ENCODE peak calls at places on chromosomes 7 and 10, in six cellular contexts. One of them, this sample, is unnamed.

GRCh38 chr10:105347487-105347886 is 706.4 kb downstream of the SORCS3 start:
- DNase-seq in H1: no peak
- DNase-seq in breast epithelium: no peak
- DNase-seq in sigmoid colon: no peak
- DNase-seq in spleen: no peak
- DNase-seq in suprapubic skin: no peak
- DNase-seq in this sample: no peak

GRCh38 chr7:93463764-93464163 is 110.8 kb downstream of the CALCR start:
- DNase-seq in spleen: no peak
- DNase-seq in breast epithelium: no peak
- DNase-seq in H1: no peak
- DNase-seq in suprapubic skin: no peak
- DNase-seq in sigmoid colon: no peak
- DNase-seq in this sample: no peak

GRCh38 chr10:106043833-106044232 is 1120.7 kb downstream of the SORCS1 start:
- DNase-seq in suprapubic skin: no peak
- DNase-seq in breast epithelium: no peak
- DNase-seq in spleen: no peak
- DNase-seq in sigmoid colon: no peak
- DNase-seq in H1: no peak
- DNase-seq in this sample: no peak

GRCh38 chr7:2738110-2738509 is 50.1 kb downstream of the AMZ1 start:
- DNase-seq in spleen: peak
- DNase-seq in breast epithelium: no peak
- DNase-seq in sigmoid colon: peak
- DNase-seq in H1: no peak
- DNase-seq in suprapubic skin: no peak
- DNase-seq in this sample: no peak

GRCh38 chr7:98339043-98339442 is 57.6 kb downstream of the BRI3 start:
- DNase-seq in suprapubic skin: no peak
- DNase-seq in sigmoid colon: no peak
- DNase-seq in spleen: no peak
- DNase-seq in breast epithelium: no peak
- DNase-seq in H1: no peak
- DNase-seq in this sample: no peak

GRCh38 chr7:85186083-85186520 is 754 bp downstream of the SEMA3D start:
- DNase-seq in breast epithelium: peak
- DNase-seq in sigmoid colon: peak
- DNase-seq in H1: no peak
- DNase-seq in spleen: peak
- DNase-seq in suprapubic skin: peak
- DNase-seq in this sample: no peak

GRCh38 chr10:128086003-128086863 is 40.0 kb downstream of the MKI67 start:
- DNase-seq in H1: no peak
- DNase-seq in sigmoid colon: peak
- DNase-seq in breast epithelium: no peak
- DNase-seq in suprapubic skin: peak
- DNase-seq in spleen: no peak
- DNase-seq in this sample: no peak

GRCh38 chr10:43076876-43077420 is at the start of gene RET:
- DNase-seq in sigmoid colon: no peak
- DNase-seq in suprapubic skin: no peak
- DNase-seq in H1: no peak
- DNase-seq in spleen: no peak
- DNase-seq in breast epithelium: no peak
- DNase-seq in this sample: peak

GRCh38 chr10:123583639-123584418 is 82.3 kb upstream of the GPR26 start:
- DNase-seq in H1: peak
- DNase-seq in breast epithelium: peak
- DNase-seq in spleen: peak
- DNase-seq in suprapubic skin: peak
- DNase-seq in sigmoid colon: peak
- DNase-seq in this sample: peak

GRCh38 chr7:95596183-95597135 is at the start of gene PDK4:
- DNase-seq in suprapubic skin: peak
- DNase-seq in H1: no peak
- DNase-seq in spleen: peak
- DNase-seq in breast epithelium: peak
- DNase-seq in sigmoid colon: peak
- DNase-seq in this sample: peak

GRCh38 chr7:51350195-51350896 is 33.7 kb upstream of the COBL start:
- DNase-seq in sigmoid colon: no peak
- DNase-seq in H1: no peak
- DNase-seq in suprapubic skin: no peak
- DNase-seq in spleen: no peak
- DNase-seq in breast epithelium: no peak
- DNase-seq in this sample: peak

GRCh38 chr7:150945853-150946825 is 32.0 kb downstream of the KCNH2 start:
- DNase-seq in H1: no peak
- DNase-seq in sigmoid colon: peak
- DNase-seq in suprapubic skin: peak
- DNase-seq in breast epithelium: peak
- DNase-seq in spleen: peak
- DNase-seq in this sample: peak

GRCh38 chr7:74059681-74060588 is 23.7 kb upstream of the LIMK1 start:
- DNase-seq in breast epithelium: peak
- DNase-seq in sigmoid colon: no peak
- DNase-seq in suprapubic skin: peak
- DNase-seq in H1: no peak
- DNase-seq in spleen: no peak
- DNase-seq in this sample: peak

GRCh38 chr7:43647314-43647691 is 64.4 kb downstream of the STK17A start:
- DNase-seq in suprapubic skin: no peak
- DNase-seq in sigmoid colon: no peak
- DNase-seq in spleen: no peak
- DNase-seq in H1: peak
- DNase-seq in breast epithelium: no peak
- DNase-seq in this sample: no peak

GRCh38 chr7:119861385-119861784 is 411.6 kb upstream of the KCND2 start:
- DNase-seq in sigmoid colon: no peak
- DNase-seq in spleen: no peak
- DNase-seq in H1: no peak
- DNase-seq in breast epithelium: no peak
- DNase-seq in suprapubic skin: no peak
- DNase-seq in this sample: no peak

GRCh38 chr10:69337312-69338132 is 59.2 kb downstream of the HK1 start:
- DNase-seq in spleen: no peak
- DNase-seq in breast epithelium: no peak
- DNase-seq in H1: no peak
- DNase-seq in suprapubic skin: peak
- DNase-seq in sigmoid colon: no peak
- DNase-seq in this sample: peak

GRCh38 chr7:122919643-122920181 is 33.5 kb upstream of the CADPS2 start:
- DNase-seq in sigmoid colon: no peak
- DNase-seq in suprapubic skin: no peak
- DNase-seq in breast epithelium: no peak
- DNase-seq in H1: no peak
- DNase-seq in spleen: no peak
- DNase-seq in this sample: no peak

GRCh38 chr7:128030263-128030998 is 806 bp downstream of the LRRC4 start:
- DNase-seq in spleen: peak
- DNase-seq in suprapubic skin: no peak
- DNase-seq in breast epithelium: no peak
- DNase-seq in sigmoid colon: no peak
- DNase-seq in H1: no peak
- DNase-seq in this sample: no peak

GRCh38 chr7:82559203-82559805 is 115.7 kb upstream of the CACNA2D1 start:
- DNase-seq in sigmoid colon: no peak
- DNase-seq in H1: no peak
- DNase-seq in spleen: no peak
- DNase-seq in breast epithelium: no peak
- DNase-seq in suprapubic skin: no peak
- DNase-seq in this sample: no peak

GRCh38 chr7:68166525-68166924 is 1169.9 kb downstream of the TYW1 start:
- DNase-seq in sigmoid colon: no peak
- DNase-seq in suprapubic skin: no peak
- DNase-seq in spleen: no peak
- DNase-seq in breast epithelium: no peak
- DNase-seq in H1: no peak
- DNase-seq in this sample: no peak

GRCh38 chr7:151964951-151965350 is 8.7 kb downstream of the GALNTL5 start:
- DNase-seq in suprapubic skin: peak
- DNase-seq in breast epithelium: no peak
- DNase-seq in spleen: no peak
- DNase-seq in H1: no peak
- DNase-seq in sigmoid colon: no peak
- DNase-seq in this sample: no peak

GRCh38 chr7:132393789-132394261 is 182.4 kb downstream of the PLXNA4 start:
- DNase-seq in sigmoid colon: peak
- DNase-seq in breast epithelium: no peak
- DNase-seq in spleen: peak
- DNase-seq in suprapubic skin: peak
- DNase-seq in H1: no peak
- DNase-seq in this sample: no peak

GRCh38 chr10:34188221-34188620 is 626.9 kb downstream of the PARD3 start:
- DNase-seq in breast epithelium: no peak
- DNase-seq in H1: no peak
- DNase-seq in suprapubic skin: no peak
- DNase-seq in sigmoid colon: no peak
- DNase-seq in spleen: no peak
- DNase-seq in this sample: no peak

GRCh38 chr10:91617073-91617580 is 15.7 kb downstream of the PPP1R3C start:
- DNase-seq in breast epithelium: no peak
- DNase-seq in suprapubic skin: no peak
- DNase-seq in spleen: no peak
- DNase-seq in sigmoid colon: no peak
- DNase-seq in H1: no peak
- DNase-seq in this sample: no peak

GRCh38 chr10:10780746-10781145 is 236.9 kb upstream of the CELF2 start:
- DNase-seq in sigmoid colon: no peak
- DNase-seq in spleen: no peak
- DNase-seq in suprapubic skin: no peak
- DNase-seq in breast epithelium: no peak
- DNase-seq in H1: no peak
- DNase-seq in this sample: no peak

GRCh38 chr10:89458289-89458688 is 43.9 kb downstream of the IFIT5 start:
- DNase-seq in breast epithelium: no peak
- DNase-seq in H1: no peak
- DNase-seq in spleen: no peak
- DNase-seq in suprapubic skin: no peak
- DNase-seq in sigmoid colon: no peak
- DNase-seq in this sample: no peak

DNA sequence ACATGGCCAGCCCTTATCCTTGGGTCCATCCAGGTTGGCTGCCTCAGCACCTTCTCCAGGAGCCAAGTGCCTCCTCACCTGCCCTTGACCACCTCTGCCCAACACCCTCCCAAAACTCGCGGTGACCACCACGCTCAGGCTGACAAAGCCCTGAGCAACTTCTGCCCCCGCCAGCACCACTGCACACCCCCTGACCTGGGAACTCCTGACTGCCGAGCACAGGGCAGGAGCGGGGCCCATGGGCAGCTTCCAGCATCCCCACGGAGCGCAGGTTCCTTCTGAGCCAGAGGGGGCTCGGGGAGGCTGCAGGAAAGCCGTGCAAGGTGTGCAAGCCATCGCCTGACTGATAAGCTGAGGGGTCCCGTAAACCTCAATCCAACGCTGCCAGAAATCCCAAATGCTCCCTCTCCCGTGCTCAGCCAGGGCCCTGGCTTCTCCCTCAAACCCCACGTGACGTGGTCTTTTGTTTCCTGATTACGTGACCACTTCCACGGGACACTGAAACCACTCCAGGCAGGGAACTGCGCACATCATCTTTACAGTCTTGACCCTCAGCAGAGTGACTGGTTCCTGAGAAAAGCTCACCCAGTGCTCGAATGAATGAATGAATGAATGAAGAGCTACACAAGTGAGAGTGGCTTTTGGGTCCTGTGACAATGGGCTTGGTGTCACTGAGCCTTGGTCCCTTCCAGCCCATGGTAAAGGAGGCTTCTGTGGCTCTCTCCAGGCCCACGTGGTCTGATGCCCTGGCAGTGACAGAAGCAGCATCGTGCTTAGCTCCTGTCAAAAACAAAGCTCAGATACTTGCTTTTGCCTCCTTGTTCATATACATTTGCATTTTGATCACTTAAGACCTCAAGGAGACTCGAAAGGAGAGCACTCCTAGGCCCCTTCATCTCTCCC is 249.8 kb upstream of the PPP2R2D start:
- DNase-seq in H1: no peak
- DNase-seq in spleen: no peak
- DNase-seq in sigmoid colon: no peak
- DNase-seq in breast epithelium: no peak
- DNase-seq in suprapubic skin: no peak
- DNase-seq in this sample: no peak
- H3K4me3 ChIP-seq in H1: no peak
- H3K4me3 ChIP-seq in spleen: no peak
- H3K4me3 ChIP-seq in sigmoid colon: no peak
- H3K4me3 ChIP-seq in breast epithelium: no peak
- H3K4me3 ChIP-seq in suprapubic skin: no peak
- H3K4me3 ChIP-seq in this sample: no peak

GRCh38 chr7:65477326-65477725 is 103.7 kb downstream of the ZNF92 start:
- DNase-seq in H1: peak
- DNase-seq in spleen: no peak
- DNase-seq in suprapubic skin: no peak
- DNase-seq in breast epithelium: no peak
- DNase-seq in sigmoid colon: no peak
- DNase-seq in this sample: no peak
- TF ChIP-seq CTCF in H1: peak
- TF ChIP-seq CTCF in spleen: no peak
- TF ChIP-seq CTCF in suprapubic skin: no peak
- TF ChIP-seq CTCF in breast epithelium: no peak
- TF ChIP-seq CTCF in sigmoid colon: no peak
- TF ChIP-seq CTCF in this sample: peak

DNA sequence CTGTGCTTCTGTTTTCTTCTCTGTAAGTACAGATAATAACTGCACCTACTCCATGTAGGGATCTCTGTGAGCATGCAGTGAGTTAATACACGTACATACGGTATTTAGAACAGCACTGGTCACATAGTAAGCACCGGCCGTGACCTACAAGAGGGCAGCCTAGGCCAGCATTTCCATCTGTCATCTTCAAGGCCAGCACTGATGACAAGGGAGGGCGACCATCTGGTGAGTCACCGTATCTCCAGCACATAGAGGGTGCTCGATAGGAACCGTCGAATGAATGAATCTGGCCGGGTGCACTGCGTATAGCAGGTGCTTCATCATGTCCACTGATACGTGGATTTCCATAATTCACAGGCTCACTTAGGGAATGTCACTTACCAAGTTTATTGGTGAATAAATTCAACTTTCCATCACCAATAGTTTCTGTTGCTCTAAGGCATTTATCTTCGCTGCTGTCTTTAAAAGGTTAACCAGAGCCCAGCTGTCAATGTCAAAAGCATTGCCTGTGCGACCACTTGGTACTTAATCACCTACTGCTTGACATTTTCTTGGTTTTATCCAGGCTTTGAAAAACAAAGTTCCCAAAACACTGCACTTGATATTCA is 8.3 kb downstream of the NOD1 start:
- DNase-seq in sigmoid colon: peak
- DNase-seq in suprapubic skin: no peak
- DNase-seq in breast epithelium: no peak
- DNase-seq in spleen: no peak
- DNase-seq in H1: no peak
- DNase-seq in this sample: no peak
- TF ChIP-seq POLR2AphosphoS5 in sigmoid colon: no peak
- TF ChIP-seq POLR2AphosphoS5 in suprapubic skin: no peak
- TF ChIP-seq POLR2AphosphoS5 in breast epithelium: no peak
- TF ChIP-seq POLR2AphosphoS5 in spleen: no peak
- TF ChIP-seq POLR2AphosphoS5 in H1: no peak
- TF ChIP-seq POLR2AphosphoS5 in this sample: no peak

GRCh38 chr10:52308251-52309031 is 5.6 kb upstream of the DKK1 start:
- DNase-seq in sigmoid colon: peak
- DNase-seq in breast epithelium: no peak
- DNase-seq in H1: no peak
- DNase-seq in spleen: peak
- DNase-seq in suprapubic skin: peak
- DNase-seq in this sample: peak
- H3K4me3 ChIP-seq in sigmoid colon: peak
- H3K4me3 ChIP-seq in breast epithelium: peak
- H3K4me3 ChIP-seq in H1: peak
- H3K4me3 ChIP-seq in spleen: peak
- H3K4me3 ChIP-seq in suprapubic skin: peak
- H3K4me3 ChIP-seq in this sample: peak

This sample was measured in upper lobe of left lung.